ENCODE peak calls at places on chromosomes 12 and 14, in ten cellular contexts. One of them, this sample, is unnamed.
A peak's percentile ranks its signal among the peaks of the same experiment; 100 is the strongest.

GRCh38 chr12:11071414-11071813 is 9.3 kb upstream of the TAS2R46 start:
- DNase-seq in dorsolateral prefrontal cortex: no peak
- DNase-seq in lower lobe of right lung: no peak
- DNase-seq in HepG2: peak; percentile 64
- DNase-seq in cardiac fibroblast: no peak
- DNase-seq in tibial artery: no peak
- DNase-seq in GM23338: peak; percentile 66
- DNase-seq in DND-41: no peak
- DNase-seq in testis: no peak
- DNase-seq in fibroblast of the aortic adventitia: no peak
- DNase-seq in this sample: no peak

GRCh38 chr14:27049611-27050172 is 451.9 kb upstream of the NOVA1 start:
- DNase-seq in testis: no peak
- DNase-seq in DND-41: no peak
- DNase-seq in tibial artery: no peak
- DNase-seq in GM23338: no peak
- DNase-seq in lower lobe of right lung: no peak
- DNase-seq in HepG2: no peak
- DNase-seq in cardiac fibroblast: no peak
- DNase-seq in fibroblast of the aortic adventitia: no peak
- DNase-seq in dorsolateral prefrontal cortex: no peak
- DNase-seq in this sample: no peak

GRCh38 chr14:31947076-31947475 is 130.0 kb upstream of the ARHGAP5 start:
- DNase-seq in DND-41: no peak
- DNase-seq in fibroblast of the aortic adventitia: no peak
- DNase-seq in GM23338: no peak
- DNase-seq in dorsolateral prefrontal cortex: no peak
- DNase-seq in testis: no peak
- DNase-seq in lower lobe of right lung: no peak
- DNase-seq in HepG2: no peak
- DNase-seq in cardiac fibroblast: no peak
- DNase-seq in tibial artery: no peak
- DNase-seq in this sample: no peak

GRCh38 chr12:106058256-106059182 is 80.2 kb downstream of the NUAK1 start:
- DNase-seq in lower lobe of right lung: no peak
- DNase-seq in cardiac fibroblast: peak; percentile 54
- DNase-seq in GM23338: no peak
- DNase-seq in dorsolateral prefrontal cortex: no peak
- DNase-seq in tibial artery: no peak
- DNase-seq in fibroblast of the aortic adventitia: peak; percentile 65
- DNase-seq in testis: no peak
- DNase-seq in HepG2: no peak
- DNase-seq in DND-41: no peak
- DNase-seq in this sample: peak; percentile 44

GRCh38 chr14:95518045-95518751 is 1.7 kb upstream of the SYNE3 start:
- DNase-seq in lower lobe of right lung: no peak
- DNase-seq in dorsolateral prefrontal cortex: no peak
- DNase-seq in tibial artery: no peak
- DNase-seq in HepG2: no peak
- DNase-seq in cardiac fibroblast: peak; percentile 82
- DNase-seq in fibroblast of the aortic adventitia: peak; percentile 90
- DNase-seq in GM23338: no peak
- DNase-seq in DND-41: no peak
- DNase-seq in testis: peak; percentile 68
- DNase-seq in this sample: peak; percentile 81

GRCh38 chr12:25689996-25690501 is 137.0 kb upstream of the LMNTD1 start:
- DNase-seq in fibroblast of the aortic adventitia: peak; percentile 22
- DNase-seq in lower lobe of right lung: peak; percentile 50
- DNase-seq in DND-41: no peak
- DNase-seq in testis: peak; percentile 76
- DNase-seq in cardiac fibroblast: peak; percentile 68
- DNase-seq in tibial artery: no peak
- DNase-seq in GM23338: no peak
- DNase-seq in dorsolateral prefrontal cortex: no peak
- DNase-seq in HepG2: no peak
- DNase-seq in this sample: peak; percentile 39

GRCh38 chr12:116339800-116340371 is 62.4 kb upstream of the MED13L start:
- DNase-seq in lower lobe of right lung: no peak
- DNase-seq in HepG2: no peak
- DNase-seq in DND-41: no peak
- DNase-seq in cardiac fibroblast: peak; percentile 20
- DNase-seq in GM23338: no peak
- DNase-seq in fibroblast of the aortic adventitia: peak; percentile 24
- DNase-seq in dorsolateral prefrontal cortex: no peak
- DNase-seq in testis: no peak
- DNase-seq in tibial artery: no peak
- DNase-seq in this sample: no peak

GRCh38 chr12:58202933-58203713 is 261.8 kb downstream of the ATP23 start:
- DNase-seq in dorsolateral prefrontal cortex: no peak
- DNase-seq in GM23338: no peak
- DNase-seq in cardiac fibroblast: peak; percentile 54
- DNase-seq in testis: no peak
- DNase-seq in HepG2: no peak
- DNase-seq in DND-41: no peak
- DNase-seq in lower lobe of right lung: no peak
- DNase-seq in fibroblast of the aortic adventitia: no peak
- DNase-seq in tibial artery: no peak
- DNase-seq in this sample: peak; percentile 40

GRCh38 chr12:121455766-121456420 is 56.0 kb downstream of the RNF34 start:
- DNase-seq in cardiac fibroblast: no peak
- DNase-seq in lower lobe of right lung: no peak
- DNase-seq in HepG2: no peak
- DNase-seq in tibial artery: no peak
- DNase-seq in DND-41: no peak
- DNase-seq in testis: no peak
- DNase-seq in fibroblast of the aortic adventitia: no peak
- DNase-seq in GM23338: no peak
- DNase-seq in dorsolateral prefrontal cortex: no peak
- DNase-seq in this sample: no peak

GRCh38 chr12:57236925-57237652 is 7.6 kb downstream of the SHMT2 start:
- DNase-seq in lower lobe of right lung: peak; percentile 24
- DNase-seq in DND-41: no peak
- DNase-seq in testis: no peak
- DNase-seq in tibial artery: no peak
- DNase-seq in dorsolateral prefrontal cortex: no peak
- DNase-seq in cardiac fibroblast: no peak
- DNase-seq in GM23338: no peak
- DNase-seq in HepG2: no peak
- DNase-seq in fibroblast of the aortic adventitia: peak; percentile 66
- DNase-seq in this sample: no peak

GRCh38 chr12:132259364-132259871 is 70.0 kb downstream of the GALNT9 start:
- DNase-seq in HepG2: no peak
- DNase-seq in tibial artery: no peak
- DNase-seq in DND-41: peak; percentile 19
- DNase-seq in GM23338: no peak
- DNase-seq in lower lobe of right lung: no peak
- DNase-seq in fibroblast of the aortic adventitia: no peak
- DNase-seq in cardiac fibroblast: no peak
- DNase-seq in testis: no peak
- DNase-seq in dorsolateral prefrontal cortex: no peak
- DNase-seq in this sample: no peak

GRCh38 chr14:89990218-89990617 is 34.5 kb downstream of the TDP1 start:
- DNase-seq in tibial artery: no peak
- DNase-seq in GM23338: no peak
- DNase-seq in fibroblast of the aortic adventitia: no peak
- DNase-seq in dorsolateral prefrontal cortex: no peak
- DNase-seq in DND-41: no peak
- DNase-seq in cardiac fibroblast: no peak
- DNase-seq in lower lobe of right lung: no peak
- DNase-seq in HepG2: no peak
- DNase-seq in testis: no peak
- DNase-seq in this sample: no peak

GRCh38 chr12:122060069-122060468 is 18.5 kb upstream of the MLXIP start:
- DNase-seq in DND-41: no peak
- DNase-seq in cardiac fibroblast: peak; percentile 14
- DNase-seq in GM23338: no peak
- DNase-seq in HepG2: no peak
- DNase-seq in tibial artery: no peak
- DNase-seq in fibroblast of the aortic adventitia: no peak
- DNase-seq in testis: peak; percentile 37
- DNase-seq in dorsolateral prefrontal cortex: no peak
- DNase-seq in lower lobe of right lung: no peak
- DNase-seq in this sample: no peak

GRCh38 chr14:39266589-39266870 is 32.8 kb downstream of the MIA2 start:
- DNase-seq in lower lobe of right lung: peak; percentile 76
- DNase-seq in HepG2: peak; percentile 96
- DNase-seq in fibroblast of the aortic adventitia: peak; percentile 48
- DNase-seq in GM23338: no peak
- DNase-seq in dorsolateral prefrontal cortex: no peak
- DNase-seq in tibial artery: peak; percentile 51
- DNase-seq in cardiac fibroblast: no peak
- DNase-seq in DND-41: no peak
- DNase-seq in testis: peak; percentile 70
- DNase-seq in this sample: peak; percentile 47

GRCh38 chr12:58803893-58804292 is 116.4 kb downstream of the LRIG3 start:
- DNase-seq in testis: peak; percentile 17
- DNase-seq in fibroblast of the aortic adventitia: peak; percentile 94
- DNase-seq in GM23338: no peak
- DNase-seq in cardiac fibroblast: peak; percentile 80
- DNase-seq in dorsolateral prefrontal cortex: no peak
- DNase-seq in HepG2: no peak
- DNase-seq in tibial artery: no peak
- DNase-seq in lower lobe of right lung: no peak
- DNase-seq in DND-41: no peak
- DNase-seq in this sample: peak; percentile 92

GRCh38 chr14:96086032-96086431 is 46.9 kb downstream of the C14orf132 start:
- DNase-seq in GM23338: no peak
- DNase-seq in dorsolateral prefrontal cortex: no peak
- DNase-seq in HepG2: no peak
- DNase-seq in tibial artery: no peak
- DNase-seq in testis: no peak
- DNase-seq in lower lobe of right lung: no peak
- DNase-seq in DND-41: no peak
- DNase-seq in cardiac fibroblast: peak; percentile 69
- DNase-seq in fibroblast of the aortic adventitia: peak; percentile 59
- DNase-seq in this sample: peak; percentile 53

GRCh38 chr14:52241102-52241793 is 26.2 kb upstream of the PTGDR start:
- DNase-seq in HepG2: no peak
- DNase-seq in testis: no peak
- DNase-seq in GM23338: no peak
- DNase-seq in fibroblast of the aortic adventitia: peak; percentile 88
- DNase-seq in lower lobe of right lung: no peak
- DNase-seq in tibial artery: no peak
- DNase-seq in dorsolateral prefrontal cortex: no peak
- DNase-seq in cardiac fibroblast: peak; percentile 75
- DNase-seq in DND-41: no peak
- DNase-seq in this sample: peak; percentile 88
- H3K4me3 ChIP-seq in HepG2: no peak overlapping the region
- H3K4me3 ChIP-seq in testis: no peak overlapping the region
- H3K4me3 ChIP-seq in GM23338: no peak overlapping the region
- H3K4me3 ChIP-seq in fibroblast of the aortic adventitia: peak overlapping the region; percentile 27
- H3K4me3 ChIP-seq in lower lobe of right lung: no peak overlapping the region
- H3K4me3 ChIP-seq in tibial artery: no peak overlapping the region
- H3K4me3 ChIP-seq in dorsolateral prefrontal cortex: no peak overlapping the region
- H3K4me3 ChIP-seq in cardiac fibroblast: peak overlapping the region; percentile 32
- H3K4me3 ChIP-seq in DND-41: no peak overlapping the region
- H3K4me3 ChIP-seq in this sample: peak overlapping the region; percentile 13

GRCh38 chr12:31245822-31246469 is 80.0 kb downstream of the SINHCAF start:
- DNase-seq in fibroblast of the aortic adventitia: peak; percentile 6
- DNase-seq in dorsolateral prefrontal cortex: no peak
- DNase-seq in HepG2: peak; percentile 44
- DNase-seq in DND-41: no peak
- DNase-seq in cardiac fibroblast: peak; percentile 19
- DNase-seq in tibial artery: no peak
- DNase-seq in lower lobe of right lung: no peak
- DNase-seq in GM23338: peak; percentile 74
- DNase-seq in testis: no peak
- DNase-seq in this sample: peak; percentile 30
- TF ChIP-seq CTCF in fibroblast of the aortic adventitia: no peak
- TF ChIP-seq CTCF in dorsolateral prefrontal cortex: no peak
- TF ChIP-seq CTCF in HepG2: peak; percentile 70
- TF ChIP-seq CTCF in DND-41: no peak
- TF ChIP-seq CTCF in cardiac fibroblast: peak; percentile 14
- TF ChIP-seq CTCF in tibial artery: no peak
- TF ChIP-seq CTCF in lower lobe of right lung: no peak
- TF ChIP-seq CTCF in GM23338: peak; percentile 71
- TF ChIP-seq CTCF in testis: no peak
- TF ChIP-seq CTCF in this sample: peak; percentile 8

GRCh38 chr14:38197001-38197760 is 10.5 kb upstream of the SSTR1 start:
- DNase-seq in cardiac fibroblast: peak; percentile 14
- DNase-seq in DND-41: no peak
- DNase-seq in HepG2: no peak
- DNase-seq in lower lobe of right lung: no peak
- DNase-seq in tibial artery: no peak
- DNase-seq in testis: no peak
- DNase-seq in fibroblast of the aortic adventitia: peak; percentile 4
- DNase-seq in dorsolateral prefrontal cortex: no peak
- DNase-seq in GM23338: peak; percentile 23
- DNase-seq in this sample: peak; percentile 29
- H3K4me3 ChIP-seq in cardiac fibroblast: no peak overlapping the region
- H3K4me3 ChIP-seq in DND-41: no peak overlapping the region
- H3K4me3 ChIP-seq in HepG2: no peak overlapping the region
- H3K4me3 ChIP-seq in lower lobe of right lung: no peak overlapping the region
- H3K4me3 ChIP-seq in tibial artery: no peak overlapping the region
- H3K4me3 ChIP-seq in testis: no peak overlapping the region
- H3K4me3 ChIP-seq in fibroblast of the aortic adventitia: no peak overlapping the region
- H3K4me3 ChIP-seq in dorsolateral prefrontal cortex: no peak overlapping the region
- H3K4me3 ChIP-seq in GM23338: peak overlapping the region; percentile 70
- H3K4me3 ChIP-seq in this sample: no peak overlapping the region

DNA sequence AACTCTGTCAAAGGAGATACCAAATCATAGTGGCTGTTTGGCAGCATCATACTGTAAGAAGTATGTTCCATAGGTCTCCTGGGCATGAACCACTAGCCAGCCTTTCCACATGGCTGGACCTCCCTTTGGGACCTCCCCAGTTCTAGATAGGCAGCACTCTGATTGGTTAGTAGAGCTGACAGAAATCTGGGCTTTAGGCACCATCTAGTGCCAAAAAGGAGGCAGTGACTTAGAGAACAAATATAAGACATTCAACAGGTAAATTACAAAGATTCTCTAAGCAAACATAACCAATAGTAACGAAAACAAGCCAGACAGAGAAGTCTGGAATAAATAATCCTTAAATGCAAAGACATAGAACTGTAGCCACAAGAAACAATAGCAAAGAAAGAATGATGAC is 148.0 kb upstream of the PDE3A start:
- DNase-seq in cardiac fibroblast: peak; percentile 68
- DNase-seq in fibroblast of the aortic adventitia: peak; percentile 67
- DNase-seq in testis: no peak
- DNase-seq in dorsolateral prefrontal cortex: no peak
- DNase-seq in DND-41: no peak
- DNase-seq in HepG2: no peak
- DNase-seq in tibial artery: no peak
- DNase-seq in lower lobe of right lung: no peak
- DNase-seq in GM23338: peak; percentile 69
- DNase-seq in this sample: peak; percentile 75
- TF ChIP-seq CTCF in cardiac fibroblast: peak; percentile 42
- TF ChIP-seq CTCF in fibroblast of the aortic adventitia: peak; percentile 21
- TF ChIP-seq CTCF in testis: no peak
- TF ChIP-seq CTCF in dorsolateral prefrontal cortex: peak; percentile 13
- TF ChIP-seq CTCF in DND-41: peak; percentile 34
- TF ChIP-seq CTCF in HepG2: peak; percentile 48
- TF ChIP-seq CTCF in tibial artery: no peak
- TF ChIP-seq CTCF in lower lobe of right lung: peak; percentile 26
- TF ChIP-seq CTCF in GM23338: peak; percentile 62
- TF ChIP-seq CTCF in this sample: peak; percentile 39

GRCh38 chr12:48002179-48002601 is 2.1 kb downstream of the COL2A1 start:
- DNase-seq in lower lobe of right lung: no peak
- DNase-seq in DND-41: no peak
- DNase-seq in dorsolateral prefrontal cortex: no peak
- DNase-seq in tibial artery: no peak
- DNase-seq in cardiac fibroblast: no peak
- DNase-seq in GM23338: peak; percentile 67
- DNase-seq in HepG2: no peak
- DNase-seq in fibroblast of the aortic adventitia: peak; percentile 5
- DNase-seq in testis: no peak
- DNase-seq in this sample: no peak
- H3K4me3 ChIP-seq in lower lobe of right lung: peak overlapping the region; percentile 55
- H3K4me3 ChIP-seq in DND-41: no peak overlapping the region
- H3K4me3 ChIP-seq in dorsolateral prefrontal cortex: peak overlapping the region; percentile 54
- H3K4me3 ChIP-seq in tibial artery: peak overlapping the region; percentile 52
- H3K4me3 ChIP-seq in cardiac fibroblast: peak overlapping the region; percentile 68
- H3K4me3 ChIP-seq in GM23338: peak overlapping the region; percentile 79
- H3K4me3 ChIP-seq in HepG2: peak overlapping the region; percentile 38
- H3K4me3 ChIP-seq in fibroblast of the aortic adventitia: peak overlapping the region; percentile 66
- H3K4me3 ChIP-seq in testis: peak overlapping the region; percentile 48
- H3K4me3 ChIP-seq in this sample: peak overlapping the region; percentile 55

This sample was measured in fibroblast of pulmonary artery.